ENCODE peak calls at places on chromosomes 13 and 19, in ten cellular contexts. D, B, I, X, Q, R, N, V, J and A are unnamed samples.

GRCh38 chr19:10450191-10450852 is 30.0 kb downstream of the PDE4A start:
- DNase-seq in D (no peak), B (no peak), I (no peak), X (no peak), Q (no peak), R (no peak), N (no peak), V (no peak), J (no peak), A (peak)

GRCh38 chr13:51323824-51324511 is 15.5 kb upstream of the SERPINE3 start:
- DNase-seq in D (no peak), B (no peak), I (no peak), X (no peak), Q (no peak), R (no peak), N (no peak), V (no peak), J (no peak), A (no peak)

GRCh38 chr13:100314132-100314910 is 225.4 kb downstream of the PCCA start:
- DNase-seq in D (no peak), B (no peak), I (no peak), X (no peak), Q (no peak), R (no peak), N (peak), V (peak), J (no peak), A (no peak)

GRCh38 chr19:45515081-45515624 is 7.9 kb downstream of the VASP start:
- DNase-seq in D (peak), B (peak), I (no peak), X (no peak), Q (no peak), R (no peak), N (no peak), V (no peak), J (no peak), A (peak)

GRCh38 chr19:40907968-40908735 is 26.1 kb upstream of the CYP2A7 start:
- DNase-seq in D (peak), B (peak), I (peak), X (no peak), Q (no peak), R (no peak), N (no peak), V (no peak), J (no peak), A (peak)

GRCh38 chr13:59360108-59360507 is 803.6 kb downstream of the DIAPH3 start:
- DNase-seq in D (no peak), B (peak), I (no peak), X (no peak), Q (no peak), R (no peak), N (peak), V (no peak), J (no peak), A (no peak)

GRCh38 chr19:11390933-11391680 is 7.0 kb upstream of the EPOR start:
- DNase-seq in D (no peak), B (no peak), I (no peak), X (no peak), Q (no peak), R (no peak), N (no peak), V (no peak), J (no peak), A (no peak)

GRCh38 chr19:34579281-34580054 is 97.5 kb downstream of the SCGB2B2 start:
- DNase-seq in D (no peak), B (no peak), I (no peak), X (no peak), Q (no peak), R (no peak), N (no peak), V (no peak), J (no peak), A (no peak)

GRCh38 chr19:5929179-5929578 is 15.1 kb downstream of the CAPS start:
- DNase-seq in D (no peak), B (no peak), I (no peak), X (no peak), Q (no peak), R (no peak), N (no peak), V (no peak), J (no peak), A (no peak)

GRCh38 chr19:33953023-33953422 is 156.4 kb downstream of the KCTD15 start:
- DNase-seq in D (no peak), B (no peak), I (no peak), X (peak), Q (no peak), R (no peak), N (no peak), V (no peak), J (peak), A (no peak)

GRCh38 chr13:23460309-23460708 is 26.8 kb upstream of the SACS start:
- DNase-seq in D (no peak), B (no peak), I (no peak), X (no peak), Q (no peak), R (no peak), N (no peak), V (no peak), J (no peak), A (no peak)

GRCh38 chr19:51246153-51246552 is 4.7 kb upstream of the SIGLECL1 start:
- DNase-seq in D (peak), B (no peak), I (no peak), X (no peak), Q (no peak), R (no peak), N (no peak), V (peak), J (peak), A (no peak)

GRCh38 chr13:110334841-110335490 is 27.9 kb downstream of the COL4A2 start:
- DNase-seq in D (no peak), B (no peak), I (peak), X (no peak), Q (peak), R (no peak), N (no peak), V (no peak), J (peak), A (no peak)

GRCh38 chr13:34810996-34811395 is 131.1 kb upstream of the NBEA start:
- DNase-seq in D (no peak), B (no peak), I (no peak), X (no peak), Q (no peak), R (no peak), N (no peak), V (no peak), J (no peak), A (no peak)

GRCh38 chr13:34805347-34805746 is 136.7 kb upstream of the NBEA start:
- DNase-seq in D (no peak), B (no peak), I (no peak), X (no peak), Q (no peak), R (no peak), N (no peak), V (no peak), J (no peak), A (no peak)

GRCh38 chr13:34803756-34804155 is 138.3 kb upstream of the NBEA start:
- DNase-seq in D (no peak), B (no peak), I (no peak), X (no peak), Q (no peak), R (no peak), N (no peak), V (no peak), J (no peak), A (no peak)

GRCh38 chr13:34808649-34809048 is 133.4 kb upstream of the NBEA start:
- DNase-seq in D (no peak), B (no peak), I (no peak), X (no peak), Q (no peak), R (no peak), N (no peak), V (no peak), J (no peak), A (no peak)
- H3K4me3 ChIP-seq in D (no peak), B (no peak), I (no peak), X (no peak), Q (no peak), R (no peak), N (no peak), V (no peak), J (no peak), A (no peak)

GRCh38 chr19:13096968-13097330 is 5.7 kb downstream of the LYL1 start:
- DNase-seq in D (peak), B (no peak), I (no peak), X (no peak), Q (no peak), R (no peak), N (no peak), V (no peak), J (no peak), A (no peak)

GRCh38 chr19:13097331-13098258 is 5.1 kb downstream of the LYL1 start:
- DNase-seq in D (peak), B (peak), I (peak), X (peak), Q (no peak), R (peak), N (no peak), V (no peak), J (no peak), A (peak)

GRCh38 chr19:13100031-13100588 is 2.5 kb downstream of the LYL1 start:
- DNase-seq in D (peak), B (no peak), I (peak), X (peak), Q (no peak), R (no peak), N (no peak), V (no peak), J (no peak), A (no peak)

GRCh38 chr19:13099073-13099999 is 3.3 kb downstream of the LYL1 start:
- DNase-seq in D (peak), B (peak), I (peak), X (peak), Q (no peak), R (peak), N (peak), V (no peak), J (no peak), A (peak)

DNA sequence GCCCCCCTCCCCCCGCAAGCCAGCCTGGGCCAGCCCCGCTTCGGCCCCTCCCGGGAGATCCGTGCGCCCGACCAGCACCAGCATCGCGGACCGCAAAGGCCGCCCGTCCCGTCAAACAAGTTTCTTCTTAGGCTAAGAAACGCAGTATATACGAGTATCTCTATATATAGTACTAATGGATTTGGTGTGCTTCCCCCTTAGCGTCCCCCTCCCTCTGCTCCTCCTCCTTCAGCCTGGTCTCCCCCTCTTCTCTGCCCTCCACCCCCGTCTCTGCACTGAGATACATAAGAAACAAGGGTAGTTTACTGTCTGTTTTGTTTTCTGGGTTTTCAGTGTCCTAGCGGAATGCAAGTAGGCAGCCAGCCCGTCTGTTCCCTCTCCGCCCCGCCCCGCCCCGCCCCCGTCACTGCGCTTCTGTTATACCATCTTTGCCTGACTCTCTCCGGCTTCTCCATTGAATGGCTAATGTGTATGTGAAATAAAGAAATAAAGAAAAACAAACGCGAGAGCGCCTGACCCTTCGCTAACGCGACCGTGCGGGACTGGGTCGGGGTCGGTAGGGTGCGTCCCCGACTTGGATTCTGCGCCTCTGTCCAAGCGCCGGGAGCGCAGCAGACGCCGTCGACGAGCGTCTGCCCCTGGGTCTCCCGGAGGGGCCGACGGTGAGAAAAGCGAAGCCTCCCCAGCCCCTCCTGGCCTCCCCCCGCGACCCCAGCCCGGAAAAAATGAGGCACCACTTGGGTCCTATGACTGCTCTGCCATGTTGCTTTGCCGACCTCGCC is 4.2 kb downstream of the LYL1 start:
- DNase-seq in D (peak), B (peak), I (peak), X (peak), Q (no peak), R (peak), N (peak), V (no peak), J (peak), A (peak)
- H3K4me3 ChIP-seq in D (peak), B (no peak), I (peak), X (peak), Q (no peak), R (peak), N (no peak), V (no peak), J (no peak), A (no peak)

GRCh38 chr19:7554990-7555864 is 19.7 kb downstream of the PNPLA6 start:
- DNase-seq in D (peak), B (peak), I (peak), X (no peak), Q (no peak), R (no peak), N (no peak), V (no peak), J (no peak), A (peak)

GRCh38 chr19:7556696-7557315 is 21.3 kb downstream of the PNPLA6 start:
- DNase-seq in D (no peak), B (peak), I (no peak), X (no peak), Q (no peak), R (no peak), N (no peak), V (no peak), J (no peak), A (peak)

GRCh38 chr19:7550987-7551761 is 15.7 kb downstream of the PNPLA6 start:
- DNase-seq in D (peak), B (peak), I (peak), X (peak), Q (no peak), R (peak), N (peak), V (no peak), J (peak), A (peak)

GRCh38 chr19:7552781-7553180 is 17.3 kb downstream of the PNPLA6 start:
- DNase-seq in D (no peak), B (no peak), I (no peak), X (no peak), Q (no peak), R (no peak), N (no peak), V (no peak), J (no peak), A (no peak)

GRCh38 chr19:7554565-7554964 is 19.0 kb downstream of the PNPLA6 start:
- DNase-seq in D (no peak), B (no peak), I (no peak), X (no peak), Q (no peak), R (no peak), N (no peak), V (no peak), J (no peak), A (no peak)
- H3K4me3 ChIP-seq in D (no peak), B (no peak), I (no peak), X (no peak), Q (no peak), R (no peak), N (no peak), V (no peak), J (no peak), A (peak)

DNA sequence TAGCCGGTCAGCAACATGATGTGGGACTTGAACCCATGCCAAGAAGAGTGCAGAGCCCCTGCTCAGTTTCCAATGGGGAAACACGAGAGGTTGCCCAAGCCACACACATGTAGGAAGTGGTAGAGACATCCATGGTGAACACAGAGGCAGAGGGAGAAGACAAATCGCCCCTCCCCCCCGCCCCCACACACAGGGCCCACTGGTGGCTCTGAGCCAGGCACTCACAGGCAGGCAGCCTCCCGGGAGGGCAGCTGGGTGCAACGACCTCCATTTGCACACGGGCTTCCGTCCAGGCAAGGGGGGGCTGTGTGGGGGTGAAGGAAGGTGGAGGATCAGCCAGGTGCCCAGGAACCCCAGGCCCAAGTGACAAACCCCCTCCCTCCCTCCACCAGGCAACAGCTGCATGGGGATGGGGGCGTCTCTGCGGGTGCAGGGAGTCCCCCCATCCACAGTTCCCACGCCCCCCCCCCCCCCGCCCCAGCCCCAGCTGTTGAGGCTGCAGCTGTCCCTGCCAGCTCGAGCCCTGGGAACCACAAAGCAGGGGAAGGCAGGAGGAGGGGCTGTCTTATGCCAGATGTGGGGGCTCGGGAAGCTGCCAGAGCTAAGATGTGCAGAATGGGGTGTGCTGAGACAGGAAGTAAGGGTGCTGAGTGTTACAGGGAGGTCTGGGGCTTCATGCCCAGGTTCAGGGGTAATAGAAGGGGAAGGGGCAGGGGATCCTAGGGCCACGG is 3.4 kb downstream of the NOTCH3 start:
- DNase-seq in D (no peak), B (no peak), I (no peak), X (no peak), Q (no peak), R (no peak), N (peak), V (no peak), J (peak), A (peak)
- H3K4me3 ChIP-seq in D (no peak), B (no peak), I (no peak), X (no peak), Q (no peak), R (no peak), N (no peak), V (no peak), J (no peak), A (no peak)

DNA sequence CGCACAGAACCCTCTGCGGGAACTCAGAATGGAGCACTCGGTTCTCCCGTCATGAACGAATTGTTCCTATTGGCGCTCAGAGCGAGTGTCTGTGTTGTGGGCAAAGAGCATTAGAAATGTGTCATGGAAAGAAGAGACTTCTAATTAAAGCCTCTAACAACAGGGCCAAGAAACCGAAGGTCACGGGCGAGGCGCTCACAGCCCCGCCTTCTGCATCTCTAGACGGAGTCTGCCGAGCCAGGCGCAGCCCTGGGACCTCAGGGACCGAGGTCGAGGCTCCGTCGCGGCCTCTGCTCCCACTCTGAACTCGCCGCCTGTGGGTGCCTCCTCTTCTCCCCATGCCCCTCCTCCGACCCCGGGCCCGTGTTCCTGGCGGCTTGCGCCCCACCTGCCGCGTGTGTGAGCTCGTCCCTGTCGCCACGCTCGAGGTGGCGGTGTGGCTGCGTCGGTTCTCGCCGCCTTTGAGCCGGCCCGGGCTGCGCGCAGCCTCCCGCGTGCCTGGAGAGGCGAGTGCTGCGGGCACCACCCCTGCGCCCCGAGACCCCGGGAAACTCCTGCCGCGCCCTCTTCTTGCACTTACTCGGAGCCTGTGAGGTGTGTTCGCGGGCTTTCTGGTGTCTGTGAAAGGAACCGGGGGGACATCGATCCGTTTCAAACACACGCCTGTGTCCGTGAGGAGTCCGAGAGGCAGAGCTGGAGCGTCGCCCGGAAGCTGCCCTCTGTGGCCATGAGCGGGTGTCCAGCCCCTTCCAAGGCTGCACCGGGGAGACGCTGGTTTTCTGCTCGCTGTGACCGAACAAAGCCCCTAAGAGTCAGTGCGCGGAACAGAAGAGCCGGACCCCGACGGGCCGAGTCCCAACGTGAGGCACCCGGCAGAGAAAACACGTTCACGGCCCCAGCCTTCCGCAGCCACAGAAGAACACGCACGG is 45.4 kb upstream of the SPACA7 start:
- DNase-seq in D (no peak), B (no peak), I (no peak), X (no peak), Q (no peak), R (no peak), N (no peak), V (no peak), J (no peak), A (peak)
- H3K4me3 ChIP-seq in D (no peak), B (no peak), I (no peak), X (no peak), Q (no peak), R (no peak), N (no peak), V (no peak), J (no peak), A (no peak)

DNA sequence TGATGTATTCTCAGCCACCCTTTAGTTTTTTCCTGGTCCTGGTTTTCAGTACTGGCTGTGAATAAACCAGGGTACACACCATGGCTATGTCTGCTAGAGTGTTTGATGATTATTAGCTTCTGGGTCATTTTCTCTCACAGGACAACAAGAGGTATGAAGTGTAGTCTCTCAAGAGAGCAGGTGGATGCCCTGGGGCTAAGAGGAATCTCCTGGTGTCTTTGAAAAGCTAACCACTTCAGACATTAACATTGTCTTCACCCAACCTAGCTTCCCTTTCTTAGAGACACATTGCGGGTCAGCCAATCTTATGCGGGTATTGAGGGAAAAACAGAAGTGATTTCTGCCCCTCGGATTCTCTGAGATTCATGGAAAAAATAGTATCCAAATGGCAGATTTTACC is 1.6 kb downstream of the ZNF730 start:
- DNase-seq in D (no peak), B (no peak), I (no peak), X (no peak), Q (no peak), R (no peak), N (no peak), V (no peak), J (no peak), A (peak)
- H3K4me3 ChIP-seq in D (no peak), B (no peak), I (no peak), X (no peak), Q (no peak), R (no peak), N (no peak), V (no peak), J (no peak), A (no peak)